ENCODE peak calls at places on chromosomes 7 and 10, in six cellular contexts. V, G, D, R, W and C are unnamed samples.
A peak's percentile ranks its signal among the peaks of the same experiment; 100 is the strongest.

GRCh38 chr7:23471090-23471859 is 984 bp upstream of the IGF2BP3 start:
- DNase-seq in D (peak; percentile 91), V (no peak), G (no peak), W (peak; percentile 93), R (peak; percentile 63), C (no peak)

GRCh38 chr7:94389381-94389780 is 5.3 kb upstream of the COL1A2 start:
- DNase-seq in G (no peak), D (no peak), W (no peak), R (no peak), V (no peak), C (no peak)

GRCh38 chr10:77415311-77415960 is 222.2 kb downstream of the KCNMA1 start:
- DNase-seq in R (no peak), V (no peak), W (no peak), D (no peak), G (no peak), C (no peak)

GRCh38 chr7:41104621-41105020 is 598.3 kb downstream of the INHBA start:
- DNase-seq in R (no peak), D (no peak), V (peak; percentile 8), G (no peak), W (no peak), C (no peak)

GRCh38 chr10:11403116-11403515 is 208.3 kb downstream of the USP6NL start:
- DNase-seq in W (no peak), D (no peak), G (no peak), R (no peak), V (no peak), C (no peak)

GRCh38 chr7:148963583-148964509 is 64.5 kb downstream of the PDIA4 start:
- DNase-seq in D (no peak), R (no peak), W (peak; percentile 44), G (no peak), V (no peak), C (no peak)

GRCh38 chr7:99036531-99037175 is 107.3 kb downstream of the SMURF1 start:
- DNase-seq in G (peak; percentile 50), R (peak; percentile 51), D (peak; percentile 63), V (peak; percentile 84), W (peak; percentile 68), C (no peak)

GRCh38 chr10:71799785-71800453 is 26.6 kb upstream of the VSIR start:
- DNase-seq in W (no peak), R (no peak), D (no peak), V (no peak), G (no peak), C (no peak)

GRCh38 chr7:116834815-116835533 is 27.4 kb upstream of the CAPZA2 start:
- DNase-seq in W (peak; percentile 27), V (peak; percentile 46), D (peak; percentile 70), G (no peak), R (no peak), C (peak; percentile 69)

GRCh38 chr7:134718211-134718875 is 61.1 kb upstream of the CALD1 start:
- DNase-seq in R (no peak), D (no peak), W (no peak), G (no peak), V (no peak), C (no peak)

GRCh38 chr7:158618745-158619140 is 31.1 kb upstream of the PTPRN2 start:
- DNase-seq in V (no peak), R (no peak), G (no peak), D (no peak), W (no peak), C (no peak)

GRCh38 chr10:16187161-16187560 is 249.6 kb upstream of the PTER start:
- DNase-seq in W (no peak), V (no peak), D (no peak), R (no peak), G (no peak), C (no peak)

GRCh38 chr7:44634187-44634838 is 27.9 kb downstream of the OGDH start:
- DNase-seq in D (no peak), G (no peak), R (no peak), V (no peak), W (no peak), C (no peak)

GRCh38 chr10:86004310-86004709 is 362.3 kb downstream of the GRID1 start:
- DNase-seq in V (no peak), D (no peak), R (no peak), W (no peak), G (no peak), C (no peak)

GRCh38 chr10:122441961-122442360 is 12.5 kb upstream of the ARMS2 start:
- DNase-seq in D (peak; percentile 84), V (peak; percentile 80), G (no peak), R (no peak), W (peak; percentile 76), C (peak; percentile 26)

GRCh38 chr10:19828278-19829049 is 12.2 kb downstream of the PLXDC2 start:
- DNase-seq in D (no peak), V (no peak), W (no peak), G (no peak), R (no peak), C (no peak)

GRCh38 chr7:50330254-50330653 is 25.7 kb downstream of the IKZF1 start:
- DNase-seq in W (no peak), G (no peak), D (no peak), V (no peak), R (no peak), C (no peak)

GRCh38 chr7:40799-41750 is 151.3 kb upstream of the FAM20C start:
- DNase-seq in D (no peak), W (no peak), G (no peak), R (no peak), V (no peak), C (no peak)

GRCh38 chr10:78277734-78278404 is 244.2 kb downstream of the RPS24 start:
- DNase-seq in R (no peak), V (peak; percentile 91), D (peak; percentile 38), W (peak; percentile 75), G (peak; percentile 85), C (no peak)

GRCh38 chr7:132546366-132547145 is 29.7 kb downstream of the PLXNA4 start:
- DNase-seq in R (no peak), V (peak; percentile 30), G (no peak), D (no peak), W (no peak), C (no peak)

GRCh38 chr10:119658274-119658673 is 7.1 kb downstream of the BAG3 start:
- DNase-seq in W (peak; percentile 96), D (peak; percentile 92), R (no peak), G (peak; percentile 87), V (peak; percentile 94), C (no peak)

GRCh38 chr7:38673795-38674194 is 42.6 kb upstream of the AMPH start:
- DNase-seq in W (peak; percentile 8), G (no peak), D (peak; percentile 88), R (no peak), V (peak; percentile 76), C (peak; percentile 41)

GRCh38 chr7:70739646-70740045 is 392.3 kb upstream of the GALNT17 start:
- DNase-seq in W (no peak), D (no peak), G (no peak), R (no peak), V (no peak), C (no peak)

GRCh38 chr10:2049560-2049959 is 312.2 kb upstream of the ADARB2 start:
- DNase-seq in G (no peak), R (no peak), W (no peak), D (peak; percentile 63), V (no peak), C (no peak)

GRCh38 chr7:81666209-81666608 is 103.6 kb downstream of the HGF start:
- DNase-seq in D (no peak), W (no peak), V (no peak), R (no peak), G (no peak), C (no peak)

GRCh38 chr7:148385009-148385682 is 205.4 kb upstream of the C7orf33 start:
- DNase-seq in R (no peak), W (peak; percentile 63), G (no peak), D (no peak), V (no peak), C (no peak)

GRCh38 chr7:28957822-28958234 is 302 bp downstream of the TRIL start:
- DNase-seq in G (no peak), V (no peak), R (no peak), W (peak; percentile 41), D (no peak), C (no peak)

GRCh38 chr7:117212969-117213877 is 109.6 kb downstream of the WNT2 start:
- DNase-seq in R (peak; percentile 69), G (peak; percentile 25), W (peak; percentile 82), V (peak; percentile 60), D (peak; percentile 65), C (no peak)

GRCh38 chr10:97063983-97064837 is 121.5 kb downstream of the SLIT1 start:
- DNase-seq in W (no peak), G (no peak), D (no peak), V (no peak), R (no peak), C (no peak)

GRCh38 chr10:85036661-85037060 is 708.3 kb downstream of the CCSER2 start:
- DNase-seq in V (no peak), R (no peak), D (no peak), W (no peak), G (no peak), C (no peak)

GRCh38 chr7:133827707-133828580 is 299.2 kb upstream of the LRGUK start:
- DNase-seq in W (no peak), G (no peak), D (no peak), V (no peak), R (no peak), C (peak; percentile 56)

GRCh38 chr10:70418229-70418628 is 14.3 kb downstream of the EIF4EBP2 start:
- DNase-seq in V (peak; percentile 39), R (no peak), D (peak; percentile 60), G (no peak), W (peak; percentile 56), C (no peak)